ENCODE peak calls at places on chromosomes 16 and 17, in six cellular contexts. A is fibroblast of lung, M is mammary epithelial cell, S is GM23338, X is mesendoderm, K is SK-N-SH. Z is an unnamed sample.

GRCh38 chr17:68491864-68492263 is 20.4 kb upstream of the PRKAR1A start:
- DNase-seq in K (no peak), X (no peak), A (no peak), S (no peak), M (no peak), Z (no peak)

GRCh38 chr16:89325861-89326471 is 108.5 kb downstream of the ZNF778 start:
- DNase-seq in X (no peak), S (no peak), K (no peak), A (peak; percentile 88), M (peak; percentile 56), Z (peak; percentile 44)

GRCh38 chr16:66335704-66336329 is 30.7 kb upstream of the CDH5 start:
- DNase-seq in A (peak; percentile 85), X (no peak), K (no peak), M (no peak), S (no peak), Z (no peak)

GRCh38 chr17:20999841-21000532 is 42.8 kb downstream of the USP22 start:
- DNase-seq in A (no peak), S (no peak), X (no peak), K (no peak), M (no peak), Z (no peak)

GRCh38 chr17:15377608-15378007 is 36.2 kb upstream of the TEKT3 start:
- DNase-seq in X (no peak), M (no peak), K (no peak), A (peak; percentile 35), S (peak; percentile 13), Z (no peak)

GRCh38 chr17:66386789-66387351 is 84.5 kb downstream of the PRKCA start:
- DNase-seq in X (no peak), S (no peak), A (no peak), K (no peak), M (peak; percentile 12), Z (no peak)

GRCh38 chr16:49468611-49469322 is 95.2 kb downstream of the C16orf78 start:
- DNase-seq in S (no peak), X (no peak), K (no peak), A (no peak), M (no peak), Z (peak; percentile 82)

GRCh38 chr16:89922477-89922883 is 662 bp upstream of the TUBB3 start:
- DNase-seq in A (peak; percentile 92), S (peak; percentile 71), X (peak; percentile 94), M (peak; percentile 78), K (peak; percentile 75), Z (peak; percentile 60)

GRCh38 chr16:78133919-78134318 is 34.5 kb downstream of the WWOX start:
- DNase-seq in M (no peak), X (no peak), A (no peak), S (no peak), K (no peak), Z (no peak)

GRCh38 chr17:49896860-49897259 is 49.0 kb upstream of the TAC4 start:
- DNase-seq in K (no peak), A (no peak), S (no peak), M (no peak), X (no peak), Z (no peak)

GRCh38 chr16:86016201-86016965 is 117.4 kb downstream of the IRF8 start:
- DNase-seq in K (peak; percentile 73), S (peak; percentile 78), M (peak; percentile 34), X (peak; percentile 76), A (peak; percentile 73), Z (peak; percentile 75)

GRCh38 chr17:4988168-4988567 is 693 bp upstream of the CAMTA2 start:
- DNase-seq in S (no peak), K (no peak), X (no peak), A (no peak), M (no peak), Z (peak; percentile 47)

GRCh38 chr17:67215991-67216421 is 29.0 kb downstream of the HELZ start:
- DNase-seq in A (peak; percentile 21), M (no peak), X (no peak), S (no peak), K (no peak), Z (no peak)

GRCh38 chr17:2041561-2042354 is at the start of gene OVCA2:
- DNase-seq in K (peak; percentile 97), A (peak; percentile 93), S (peak; percentile 98), X (peak; percentile 98), M (peak; percentile 92), Z (peak; percentile 98)

GRCh38 chr16:85991856-85992255 is 92.9 kb downstream of the IRF8 start:
- DNase-seq in K (no peak), M (no peak), S (no peak), A (no peak), X (no peak), Z (no peak)

GRCh38 chr16:79286646-79287423 is 313.7 kb downstream of the MAF start:
- DNase-seq in M (no peak), A (no peak), X (no peak), K (no peak), S (peak; percentile 42), Z (peak; percentile 91)

GRCh38 chr17:3647769-3648540 is 11.4 kb downstream of the CTNS start:
- DNase-seq in A (peak; percentile 59), X (peak; percentile 71), S (peak; percentile 74), M (peak; percentile 28), K (peak; percentile 71), Z (peak; percentile 78)

GRCh38 chr17:81889602-81890001 is 1.8 kb downstream of the ALYREF start:
- DNase-seq in X (no peak), M (no peak), K (no peak), S (no peak), A (no peak), Z (no peak)

GRCh38 chr16:53022374-53022773 is 30.3 kb downstream of the CHD9NB start:
- DNase-seq in X (peak; percentile 75), S (peak; percentile 87), K (peak; percentile 70), M (peak; percentile 36), A (peak; percentile 52), Z (peak; percentile 25)

GRCh38 chr16:10608687-10609409 is 28.4 kb upstream of the EMP2 start:
- DNase-seq in M (no peak), A (peak; percentile 42), K (no peak), X (no peak), S (no peak), Z (no peak)

GRCh38 chr17:74017461-74017860 is 186.0 kb upstream of the RPL38 start:
- DNase-seq in S (no peak), X (no peak), M (no peak), K (no peak), A (no peak), Z (no peak)

GRCh38 chr17:64573214-64573613 is 66.4 kb downstream of the CEP95 start:
- DNase-seq in X (no peak), A (no peak), M (no peak), S (no peak), K (no peak), Z (no peak)

GRCh38 chr17:65042911-65043310 is 13.6 kb downstream of the GNA13 start:
- DNase-seq in S (no peak), X (no peak), A (peak; percentile 42), K (no peak), M (no peak), Z (peak; percentile 62)

GRCh38 chr17:80792373-80792781 is 199.3 kb upstream of the CHMP6 start:
- DNase-seq in K (no peak), M (no peak), X (no peak), S (no peak), A (peak; percentile 72), Z (no peak)

GRCh38 chr16:8967437-8967821 is 3.7 kb upstream of the USP7 start:
- DNase-seq in S (no peak), A (no peak), M (no peak), X (peak; percentile 55), K (no peak), Z (no peak)

GRCh38 chr16:78742501-78743283 is 643.2 kb downstream of the WWOX start:
- DNase-seq in S (no peak), K (no peak), X (peak; percentile 31), A (peak; percentile 78), M (no peak), Z (peak; percentile 13)

GRCh38 chr16:81632392-81633146 is 146.5 kb upstream of the PLCG2 start:
- DNase-seq in A (peak; percentile 89), X (no peak), S (no peak), K (no peak), M (no peak), Z (no peak)

GRCh38 chr16:59605706-59606105 is 871.6 kb upstream of the GOT2 start:
- DNase-seq in S (no peak), K (no peak), A (no peak), M (peak; percentile 67), X (no peak), Z (no peak)

GRCh38 chr16:67934306-67935095 is 2.1 kb downstream of the PSMB10 start:
- DNase-seq in X (no peak), K (peak; percentile 54), M (no peak), A (no peak), S (no peak), Z (no peak)

DNA sequence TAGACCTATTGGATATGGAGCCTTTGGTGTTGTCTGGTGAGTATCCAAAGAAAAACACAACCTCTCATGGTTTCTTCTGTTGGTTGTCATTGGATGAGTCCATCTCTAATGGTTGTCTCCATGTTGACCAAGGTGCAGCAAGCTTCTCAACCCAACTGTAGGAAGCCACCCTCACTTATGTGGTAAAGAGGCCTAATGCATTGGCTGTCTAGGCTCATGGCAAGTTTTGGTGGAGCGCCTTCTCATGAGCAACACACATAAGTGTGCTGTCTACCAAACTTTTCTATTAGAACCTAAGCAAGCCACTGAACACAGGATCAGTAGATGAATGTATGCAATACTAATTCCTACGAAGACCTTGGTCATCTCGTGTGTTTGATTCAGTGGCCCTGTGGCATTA is 819 bp downstream of the NLK start:
- DNase-seq in M (no peak), X (no peak), A (no peak), S (no peak), K (no peak), Z (peak; percentile 7)
- H3K4me3 ChIP-seq in M (no peak overlapping the region), X (no peak overlapping the region), A (no peak overlapping the region), S (peak overlapping the region; percentile 65), K (peak overlapping the region; percentile 12), Z (peak overlapping the region; percentile 87)

GRCh38 chr16:11800385-11800718 is 3.3 kb upstream of the ZC3H7A start:
- DNase-seq in X (no peak), M (no peak), K (no peak), A (no peak), S (no peak), Z (no peak)
- H3K79me2 ChIP-seq in X (peaks cover 14% of the 10 kb centered on the region), M (peaks cover 46% of the 10 kb centered on the region), K (peaks cover 39% of the 10 kb centered on the region), A (peaks cover 31% of the 10 kb centered on the region), S (peaks cover 31% of the 10 kb centered on the region), Z (peaks cover 38% of the 10 kb centered on the region)

DNA sequence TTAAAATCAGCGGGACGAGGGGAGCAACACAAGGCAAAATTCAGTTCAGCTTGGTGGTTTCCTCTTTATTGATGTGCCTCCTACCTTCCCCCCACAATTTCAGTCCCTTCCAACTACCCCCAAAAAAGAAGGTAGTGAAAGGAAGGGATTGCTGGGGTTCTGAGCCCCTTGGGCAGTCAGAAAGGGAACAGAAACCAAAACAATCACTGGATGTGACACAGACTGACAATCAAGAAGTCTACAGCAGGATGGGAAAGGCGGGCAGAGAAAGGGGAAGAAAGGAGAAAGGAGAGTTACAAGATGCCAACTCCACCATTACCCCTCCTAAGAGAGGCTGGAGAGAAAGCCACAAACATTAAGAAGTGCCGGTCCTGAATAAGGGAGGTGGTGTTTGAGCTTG is 1.1 kb upstream of the PHF23 start:
- DNase-seq in S (no peak), X (no peak), M (no peak), A (no peak), K (no peak), Z (no peak)
- H3K4me3 ChIP-seq in S (peak overlapping the region; percentile 78), X (no peak overlapping the region), M (no peak overlapping the region), A (peak overlapping the region; percentile 95), K (peak overlapping the region; percentile 80), Z (peak overlapping the region; percentile 86)

DNA sequence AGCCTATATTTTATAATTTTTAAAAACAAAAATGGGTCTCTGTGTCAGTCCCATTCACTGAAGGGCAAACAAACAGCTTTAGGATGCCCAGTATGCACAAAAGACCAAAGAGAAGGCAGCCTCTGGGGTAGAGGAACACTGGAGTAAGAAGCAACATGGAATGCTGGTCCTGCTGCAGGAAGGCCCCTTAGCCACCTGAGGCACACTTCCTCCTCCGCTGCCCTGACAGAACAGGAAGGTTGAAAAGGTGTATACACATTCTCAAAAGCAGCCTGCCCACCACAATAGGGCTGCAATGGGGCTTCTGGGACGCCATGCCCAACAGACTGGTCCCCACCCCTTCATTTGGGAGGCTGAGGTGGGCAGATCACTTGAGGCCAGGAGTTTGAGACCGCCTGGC is 19.5 kb downstream of the TOM1L2 start:
- DNase-seq in X (peak; percentile 49), S (peak; percentile 56), M (no peak), K (no peak), A (no peak), Z (no peak)
- H3K79me2 ChIP-seq in X (no peaks in the 10 kb centered on the region), S (no peaks in the 10 kb centered on the region), M (peaks cover 77% of the 10 kb centered on the region), K (peaks cover 91% of the 10 kb centered on the region), A (peaks cover 43% of the 10 kb centered on the region), Z (no peaks in the 10 kb centered on the region)

Z was measured in OCI-LY7.